ENCODE peak calls at places on chromosomes 7 and 10, in five cellular contexts. X is NCI-H748 treated with DMSO at 0.1 percent for 48 hours; Y is NCI-H69; T is GF-D8; C is activated T-helper 9 cell treated with anti-CD3 and anti-CD28 coated beads, Interleukin-2, amount 50 U/mL, for 16 hours. F is an unnamed sample.

GRCh38 chr7:83579740-83580139 is 69.2 kb downstream of the SEMA3E start:
- DNase-seq in X (no peak), Y (peak), T (no peak), C (no peak), F (no peak)

GRCh38 chr10:57627642-57628178 is 640.0 kb downstream of the IPMK start:
- DNase-seq in X (no peak), Y (peak), T (no peak), C (no peak), F (no peak)

GRCh38 chr10:118333871-118334270 is 8.3 kb downstream of the FAM204A start:
- DNase-seq in X (no peak), Y (peak), T (no peak), C (no peak), F (no peak)

GRCh38 chr7:25289522-25289921 is 61.2 kb upstream of the NPVF start:
- DNase-seq in X (no peak), Y (no peak), T (no peak), C (no peak), F (no peak)

GRCh38 chr10:93061594-93062498 is 1.2 kb downstream of the CYP26C1 start:
- DNase-seq in X (no peak), Y (no peak), T (no peak), C (no peak), F (no peak)

GRCh38 chr7:25770670-25771069 is 381.3 kb upstream of the NFE2L3 start:
- DNase-seq in X (no peak), Y (no peak), T (no peak), C (no peak), F (no peak)

GRCh38 chr10:103835121-103836045 is 20.0 kb downstream of the SH3PXD2A start:
- DNase-seq in X (no peak), Y (no peak), T (no peak), C (no peak), F (no peak)

GRCh38 chr10:958106-958505 is 26.6 kb upstream of the LARP4B start:
- DNase-seq in X (no peak), Y (no peak), T (no peak), C (no peak), F (no peak)